ENCODE peak calls at places on chromosomes 3 and 15, in ten cellular contexts. One of them, this sample, is unnamed.

GRCh38 chr15:70321106-70321809 is 223.5 kb upstream of the TLE3 start:
- DNase-seq in H7: no peak
- DNase-seq in adrenal gland: no peak
- DNase-seq in cardiac muscle cell: no peak
- DNase-seq in left ventricle myocardium inferior: no peak
- DNase-seq in BE2C: no peak
- DNase-seq in A549: no peak
- DNase-seq in adipocyte: no peak
- DNase-seq in GM06990: no peak
- DNase-seq in brain microvascular endothelial cell: no peak
- DNase-seq in this sample: no peak

GRCh38 chr3:190739726-190740230 is 122.7 kb downstream of the GMNC start:
- DNase-seq in H7: no peak
- DNase-seq in adrenal gland: no peak
- DNase-seq in cardiac muscle cell: no peak
- DNase-seq in left ventricle myocardium inferior: no peak
- DNase-seq in BE2C: no peak
- DNase-seq in A549: no peak
- DNase-seq in adipocyte: no peak
- DNase-seq in GM06990: no peak
- DNase-seq in brain microvascular endothelial cell: no peak
- DNase-seq in this sample: no peak

GRCh38 chr15:56950979-56951378 is 32.5 kb downstream of the TCF12 start:
- DNase-seq in H7: no peak
- DNase-seq in adrenal gland: no peak
- DNase-seq in cardiac muscle cell: no peak
- DNase-seq in left ventricle myocardium inferior: no peak
- DNase-seq in BE2C: no peak
- DNase-seq in A549: no peak
- DNase-seq in adipocyte: no peak
- DNase-seq in GM06990: peak
- DNase-seq in brain microvascular endothelial cell: no peak
- DNase-seq in this sample: no peak

GRCh38 chr15:85646538-85647091 is 148.1 kb downstream of the KLHL25 start:
- DNase-seq in H7: no peak
- DNase-seq in adrenal gland: no peak
- DNase-seq in cardiac muscle cell: no peak
- DNase-seq in left ventricle myocardium inferior: no peak
- DNase-seq in BE2C: peak
- DNase-seq in A549: no peak
- DNase-seq in adipocyte: no peak
- DNase-seq in GM06990: peak
- DNase-seq in brain microvascular endothelial cell: peak
- DNase-seq in this sample: no peak

GRCh38 chr3:131535596-131535995 is 32.8 kb upstream of the MRPL3 start:
- DNase-seq in H7: no peak
- DNase-seq in adrenal gland: no peak
- DNase-seq in cardiac muscle cell: no peak
- DNase-seq in left ventricle myocardium inferior: no peak
- DNase-seq in BE2C: no peak
- DNase-seq in A549: no peak
- DNase-seq in adipocyte: peak
- DNase-seq in GM06990: no peak
- DNase-seq in brain microvascular endothelial cell: no peak
- DNase-seq in this sample: no peak

GRCh38 chr15:25170113-25170731 is 215.4 kb downstream of the SNRPN start:
- DNase-seq in H7: no peak
- DNase-seq in adrenal gland: no peak
- DNase-seq in cardiac muscle cell: no peak
- DNase-seq in left ventricle myocardium inferior: peak
- DNase-seq in BE2C: peak
- DNase-seq in A549: no peak
- DNase-seq in adipocyte: no peak
- DNase-seq in GM06990: no peak
- DNase-seq in brain microvascular endothelial cell: no peak
- DNase-seq in this sample: no peak

GRCh38 chr15:55126111-55126510 is 70.6 kb downstream of the RSL24D1 start:
- DNase-seq in H7: no peak
- DNase-seq in adrenal gland: no peak
- DNase-seq in cardiac muscle cell: no peak
- DNase-seq in left ventricle myocardium inferior: no peak
- DNase-seq in BE2C: no peak
- DNase-seq in A549: no peak
- DNase-seq in adipocyte: no peak
- DNase-seq in GM06990: no peak
- DNase-seq in brain microvascular endothelial cell: no peak
- DNase-seq in this sample: no peak

GRCh38 chr15:35399901-35400300 is 146.1 kb downstream of the DPH6 start:
- DNase-seq in H7: no peak
- DNase-seq in adrenal gland: no peak
- DNase-seq in cardiac muscle cell: no peak
- DNase-seq in left ventricle myocardium inferior: no peak
- DNase-seq in BE2C: no peak
- DNase-seq in A549: no peak
- DNase-seq in adipocyte: no peak
- DNase-seq in GM06990: no peak
- DNase-seq in brain microvascular endothelial cell: no peak
- DNase-seq in this sample: no peak

GRCh38 chr3:122057676-122058075 is 2.5 kb downstream of the CD86 start:
- DNase-seq in H7: no peak
- DNase-seq in adrenal gland: no peak
- DNase-seq in cardiac muscle cell: no peak
- DNase-seq in left ventricle myocardium inferior: no peak
- DNase-seq in BE2C: no peak
- DNase-seq in A549: no peak
- DNase-seq in adipocyte: no peak
- DNase-seq in GM06990: no peak
- DNase-seq in brain microvascular endothelial cell: no peak
- DNase-seq in this sample: no peak

GRCh38 chr15:91866371-91866905 is 12.9 kb downstream of the SLCO3A1 start:
- DNase-seq in H7: no peak
- DNase-seq in adrenal gland: no peak
- DNase-seq in cardiac muscle cell: no peak
- DNase-seq in left ventricle myocardium inferior: no peak
- DNase-seq in BE2C: peak
- DNase-seq in A549: no peak
- DNase-seq in adipocyte: peak
- DNase-seq in GM06990: no peak
- DNase-seq in brain microvascular endothelial cell: no peak
- DNase-seq in this sample: no peak

GRCh38 chr15:74773731-74774252 is 8.1 kb upstream of the CSK start:
- DNase-seq in H7: peak
- DNase-seq in adrenal gland: no peak
- DNase-seq in cardiac muscle cell: no peak
- DNase-seq in left ventricle myocardium inferior: no peak
- DNase-seq in BE2C: no peak
- DNase-seq in A549: no peak
- DNase-seq in adipocyte: peak
- DNase-seq in GM06990: no peak
- DNase-seq in brain microvascular endothelial cell: no peak
- DNase-seq in this sample: no peak

GRCh38 chr3:23079976-23080375 is 123.2 kb upstream of the UBE2E2 start:
- DNase-seq in H7: no peak
- DNase-seq in adrenal gland: no peak
- DNase-seq in cardiac muscle cell: no peak
- DNase-seq in left ventricle myocardium inferior: no peak
- DNase-seq in BE2C: no peak
- DNase-seq in A549: peak
- DNase-seq in adipocyte: no peak
- DNase-seq in GM06990: no peak
- DNase-seq in brain microvascular endothelial cell: no peak
- DNase-seq in this sample: no peak

GRCh38 chr3:113088616-113089015 is 97.8 kb downstream of the GTPBP8 start:
- DNase-seq in H7: no peak
- DNase-seq in adrenal gland: no peak
- DNase-seq in cardiac muscle cell: no peak
- DNase-seq in left ventricle myocardium inferior: no peak
- DNase-seq in BE2C: no peak
- DNase-seq in A549: no peak
- DNase-seq in adipocyte: no peak
- DNase-seq in GM06990: no peak
- DNase-seq in brain microvascular endothelial cell: no peak
- DNase-seq in this sample: no peak

GRCh38 chr15:99951471-99951870 is 218.2 kb upstream of the LYSMD4 start:
- DNase-seq in H7: no peak
- DNase-seq in adrenal gland: no peak
- DNase-seq in cardiac muscle cell: no peak
- DNase-seq in left ventricle myocardium inferior: no peak
- DNase-seq in BE2C: no peak
- DNase-seq in A549: no peak
- DNase-seq in adipocyte: no peak
- DNase-seq in GM06990: no peak
- DNase-seq in brain microvascular endothelial cell: no peak
- DNase-seq in this sample: no peak

GRCh38 chr3:177345049-177345972 is 148.0 kb upstream of the TBL1XR1 start:
- DNase-seq in H7: no peak
- DNase-seq in adrenal gland: peak
- DNase-seq in cardiac muscle cell: peak
- DNase-seq in left ventricle myocardium inferior: peak
- DNase-seq in BE2C: peak
- DNase-seq in A549: peak
- DNase-seq in adipocyte: peak
- DNase-seq in GM06990: no peak
- DNase-seq in brain microvascular endothelial cell: peak
- DNase-seq in this sample: peak
- H3K4me3 ChIP-seq in H7: no peak
- H3K4me3 ChIP-seq in adrenal gland: no peak
- H3K4me3 ChIP-seq in cardiac muscle cell: no peak
- H3K4me3 ChIP-seq in left ventricle myocardium inferior: peak
- H3K4me3 ChIP-seq in BE2C: no peak
- H3K4me3 ChIP-seq in A549: no peak
- H3K4me3 ChIP-seq in adipocyte: peak
- H3K4me3 ChIP-seq in GM06990: no peak
- H3K4me3 ChIP-seq in brain microvascular endothelial cell: no peak
- H3K4me3 ChIP-seq in this sample: peak

DNA sequence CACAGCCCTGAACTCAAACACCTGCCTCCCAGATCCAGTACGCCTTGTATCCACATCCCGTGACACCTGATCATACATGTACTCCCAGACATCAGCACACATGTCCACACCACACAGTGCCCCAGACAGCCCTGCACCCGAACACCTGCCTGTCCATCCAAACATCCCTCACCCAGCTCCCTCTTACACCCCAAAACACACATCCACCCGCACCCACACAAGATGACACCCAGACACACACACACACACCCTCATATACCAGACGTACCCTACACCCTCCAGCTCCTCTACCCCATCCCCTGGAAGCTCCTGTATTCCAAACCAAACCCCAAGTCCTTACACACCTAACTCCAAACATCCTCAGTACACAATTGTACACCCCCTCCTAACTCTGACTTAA is 735 bp downstream of the CAMK1 start:
- DNase-seq in H7: no peak
- DNase-seq in adrenal gland: no peak
- DNase-seq in cardiac muscle cell: no peak
- DNase-seq in left ventricle myocardium inferior: no peak
- DNase-seq in BE2C: no peak
- DNase-seq in A549: no peak
- DNase-seq in adipocyte: no peak
- DNase-seq in GM06990: no peak
- DNase-seq in brain microvascular endothelial cell: no peak
- DNase-seq in this sample: no peak
- H3K4me3 ChIP-seq in H7: no peak
- H3K4me3 ChIP-seq in adrenal gland: peak
- H3K4me3 ChIP-seq in cardiac muscle cell: no peak
- H3K4me3 ChIP-seq in left ventricle myocardium inferior: peak
- H3K4me3 ChIP-seq in BE2C: no peak
- H3K4me3 ChIP-seq in A549: peak
- H3K4me3 ChIP-seq in adipocyte: peak
- H3K4me3 ChIP-seq in GM06990: no peak
- H3K4me3 ChIP-seq in brain microvascular endothelial cell: peak
- H3K4me3 ChIP-seq in this sample: peak

GRCh38 chr3:64270143-64270542 is 44.9 kb upstream of the PRICKLE2 start:
- DNase-seq in H7: peak
- DNase-seq in adrenal gland: no peak
- DNase-seq in cardiac muscle cell: no peak
- DNase-seq in left ventricle myocardium inferior: no peak
- DNase-seq in BE2C: no peak
- DNase-seq in A549: no peak
- DNase-seq in adipocyte: no peak
- DNase-seq in GM06990: no peak
- DNase-seq in brain microvascular endothelial cell: no peak
- DNase-seq in this sample: no peak
- H3K4me3 ChIP-seq in H7: no peak
- H3K4me3 ChIP-seq in adrenal gland: no peak
- H3K4me3 ChIP-seq in cardiac muscle cell: no peak
- H3K4me3 ChIP-seq in left ventricle myocardium inferior: no peak
- H3K4me3 ChIP-seq in BE2C: no peak
- H3K4me3 ChIP-seq in A549: no peak
- H3K4me3 ChIP-seq in adipocyte: no peak
- H3K4me3 ChIP-seq in GM06990: no peak
- H3K4me3 ChIP-seq in brain microvascular endothelial cell: no peak
- H3K4me3 ChIP-seq in this sample: no peak

GRCh38 chr3:135965506-135966348 is at the start of gene PPP2R3A:
- DNase-seq in H7: peak
- DNase-seq in adrenal gland: peak
- DNase-seq in cardiac muscle cell: peak
- DNase-seq in left ventricle myocardium inferior: peak
- DNase-seq in BE2C: peak
- DNase-seq in A549: peak
- DNase-seq in adipocyte: peak
- DNase-seq in GM06990: peak
- DNase-seq in brain microvascular endothelial cell: peak
- DNase-seq in this sample: no peak

GRCh38 chr3:135966875-135967274 is 1.3 kb downstream of the PPP2R3A start:
- DNase-seq in H7: no peak
- DNase-seq in adrenal gland: no peak
- DNase-seq in cardiac muscle cell: no peak
- DNase-seq in left ventricle myocardium inferior: no peak
- DNase-seq in BE2C: no peak
- DNase-seq in A549: no peak
- DNase-seq in adipocyte: no peak
- DNase-seq in GM06990: no peak
- DNase-seq in brain microvascular endothelial cell: no peak
- DNase-seq in this sample: no peak

GRCh38 chr3:135970500-135971116 is 5.1 kb downstream of the PPP2R3A start:
- DNase-seq in H7: no peak
- DNase-seq in adrenal gland: no peak
- DNase-seq in cardiac muscle cell: no peak
- DNase-seq in left ventricle myocardium inferior: no peak
- DNase-seq in BE2C: no peak
- DNase-seq in A549: no peak
- DNase-seq in adipocyte: no peak
- DNase-seq in GM06990: no peak
- DNase-seq in brain microvascular endothelial cell: no peak
- DNase-seq in this sample: no peak

GRCh38 chr3:135966349-135966695 is 794 bp downstream of the PPP2R3A start:
- DNase-seq in H7: no peak
- DNase-seq in adrenal gland: no peak
- DNase-seq in cardiac muscle cell: peak
- DNase-seq in left ventricle myocardium inferior: no peak
- DNase-seq in BE2C: peak
- DNase-seq in A549: no peak
- DNase-seq in adipocyte: peak
- DNase-seq in GM06990: no peak
- DNase-seq in brain microvascular endothelial cell: no peak
- DNase-seq in this sample: no peak

DNA sequence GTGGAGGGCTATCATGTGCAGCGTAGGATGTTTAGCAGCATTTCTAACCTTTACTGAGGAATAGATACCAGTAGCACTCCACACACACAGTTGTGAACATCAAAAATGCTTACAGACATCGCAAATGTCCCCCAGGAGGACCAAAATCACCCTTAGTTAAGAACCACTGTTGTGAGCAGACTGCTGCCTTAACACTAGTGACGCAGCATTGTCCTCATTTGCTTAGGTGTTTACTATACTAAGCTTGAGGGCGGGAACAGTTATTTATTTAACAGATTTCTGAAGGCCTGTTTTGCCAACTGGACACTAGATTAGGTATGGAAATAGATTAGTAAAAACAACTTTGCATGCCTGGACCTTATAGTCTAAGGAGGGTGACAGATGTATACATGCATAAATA is 2.3 kb downstream of the PPP2R3A start:
- DNase-seq in H7: no peak
- DNase-seq in adrenal gland: no peak
- DNase-seq in cardiac muscle cell: no peak
- DNase-seq in left ventricle myocardium inferior: no peak
- DNase-seq in BE2C: no peak
- DNase-seq in A549: no peak
- DNase-seq in adipocyte: no peak
- DNase-seq in GM06990: no peak
- DNase-seq in brain microvascular endothelial cell: no peak
- DNase-seq in this sample: no peak
- H3K4me3 ChIP-seq in H7: no peak
- H3K4me3 ChIP-seq in adrenal gland: no peak
- H3K4me3 ChIP-seq in cardiac muscle cell: peak
- H3K4me3 ChIP-seq in left ventricle myocardium inferior: peak
- H3K4me3 ChIP-seq in BE2C: no peak
- H3K4me3 ChIP-seq in A549: no peak
- H3K4me3 ChIP-seq in adipocyte: no peak
- H3K4me3 ChIP-seq in GM06990: no peak
- H3K4me3 ChIP-seq in brain microvascular endothelial cell: no peak
- H3K4me3 ChIP-seq in this sample: no peak